ENCODE peak calls at places on chromosome 13, in five cellular contexts. Q is NCI-H1930; P is body of pancreas; M is CD8-positive, alpha-beta memory T cell; U is GM12892. S is an unnamed sample.
A peak's percentile ranks its signal among the peaks of the same experiment; 100 is the strongest.

GRCh38 chr13:44583126-44583525 is 7.0 kb upstream of the TSC22D1 start:
- DNase-seq in Q (no peak), P (no peak), M (no peak), U (no peak), S (no peak)

GRCh38 chr13:113082198-113083021 is 23.2 kb upstream of the F7 start:
- DNase-seq in Q (no peak), P (no peak), M (no peak), U (no peak), S (no peak)

GRCh38 chr13:34290661-34291060 is 472.7 kb downstream of the RFC3 start:
- DNase-seq in Q (no peak), P (no peak), M (no peak), U (no peak), S (no peak)

GRCh38 chr13:44015808-44016207 is 136.1 kb downstream of the LACC1 start:
- DNase-seq in Q (no peak), P (no peak), M (no peak), U (no peak), S (no peak)

GRCh38 chr13:37621811-37622361 is 23.3 kb upstream of the POSTN start:
- DNase-seq in Q (no peak), P (peak; percentile 19), M (no peak), U (no peak), S (no peak)

GRCh38 chr13:104074326-104074725 is 1008.1 kb upstream of the SLC10A2 start:
- DNase-seq in Q (no peak), P (no peak), M (no peak), U (no peak), S (no peak)

GRCh38 chr13:47859129-47859528 is 141.9 kb downstream of the SUCLA2 start:
- DNase-seq in Q (no peak), P (no peak), M (no peak), U (no peak), S (peak; percentile 2)

GRCh38 chr13:99973163-99973785 is 1.7 kb upstream of the ZIC5 start:
- DNase-seq in Q (no peak), P (no peak), M (no peak), U (no peak), S (no peak)

GRCh38 chr13:99182439-99182838 is 18.2 kb upstream of the UBAC2 start:
- DNase-seq in Q (peak; percentile 34), P (no peak), M (no peak), U (no peak), S (no peak)

GRCh38 chr13:100381595-100382224 is 206.9 kb downstream of the GGACT start:
- DNase-seq in Q (no peak), P (no peak), M (no peak), U (no peak), S (peak; percentile 59)

GRCh38 chr13:41458939-41459753 is 1.8 kb downstream of the RGCC start:
- DNase-seq in Q (no peak), P (peak; percentile 53), M (peak; percentile 67), U (no peak), S (no peak)